ENCODE peak calls at places on chromosome 20, in eight cellular contexts. F is AG20443; B is osteocyte; K is NCI-H2171; D is BJ; L is lower leg skin; N is stimulated activated CD8-positive, alpha-beta memory T cell treated with anti-CD3 and anti-CD28 coated beads, Interleukin-12 subunit alpha, Interleukin-12 subunit beta, amount 100 ng/mL, for 1 hour; O is NCI-H2029 treated with DMSO at 0.1 percent for 48 hours. P is an unnamed sample.

GRCh38 chr20:13401596-13401995 is 180.5 kb downstream of the ISM1 start:
- DNase-seq in F (no peak), B (no peak), K (no peak), D (no peak), L (no peak), N (no peak), O (no peak), P (no peak)

GRCh38 chr20:10402938-10403593 is 31.0 kb downstream of the MKKS start:
- DNase-seq in F (no peak), B (no peak), K (no peak), D (no peak), L (no peak), N (no peak), O (no peak), P (no peak)

GRCh38 chr20:46703435-46703834 is 6.0 kb upstream of the SLC2A10 start:
- DNase-seq in F (no peak), B (no peak), K (no peak), D (no peak), L (peak; percentile 36), N (no peak), O (no peak), P (no peak)

GRCh38 chr20:44709380-44709779 is 5.8 kb upstream of the CCN5 start:
- DNase-seq in F (no peak), B (no peak), K (no peak), D (no peak), L (no peak), N (no peak), O (no peak), P (no peak)

GRCh38 chr20:19074828-19075516 is 137.5 kb upstream of the SLC24A3 start:
- DNase-seq in F (no peak), B (peak; percentile 75), K (no peak), D (no peak), L (peak; percentile 70), N (no peak), O (no peak), P (no peak)

GRCh38 chr20:45880988-45881788 is at the start of gene ZSWIM1:
- DNase-seq in F (peak; percentile 98), B (peak; percentile 99), K (peak; percentile 99), D (peak; percentile 97), L (peak; percentile 100), N (peak; percentile 97), O (peak; percentile 95), P (peak; percentile 97)

GRCh38 chr20:57806476-57806875 is 96.7 kb upstream of the PMEPA1 start:
- DNase-seq in F (no peak), B (no peak), K (no peak), D (no peak), L (no peak), N (no peak), O (no peak), P (no peak)

GRCh38 chr20:64191002-64191401 is 26.8 kb downstream of the MYT1 start:
- DNase-seq in F (no peak), B (no peak), K (no peak), D (no peak), L (no peak), N (no peak), O (no peak), P (no peak)

GRCh38 chr20:52004720-52005119 is 186.9 kb downstream of the ZFP64 start:
- DNase-seq in F (peak; percentile 72), B (no peak), K (peak; percentile 40), D (peak; percentile 20), L (peak; percentile 20), N (no peak), O (no peak), P (peak; percentile 71)

GRCh38 chr20:58084966-58085365 is 143.5 kb downstream of the ANKRD60 start:
- DNase-seq in F (no peak), B (no peak), K (no peak), D (no peak), L (peak; percentile 37), N (no peak), O (no peak), P (no peak)

GRCh38 chr20:15889924-15890256 is 683.4 kb downstream of the KIF16B start:
- DNase-seq in F (no peak), B (no peak), K (no peak), D (no peak), L (no peak), N (no peak), O (no peak), P (no peak)